ENCODE peak calls at places on chromosome 1, in seven cellular contexts. One of them, this sample, is unnamed.

GRCh38 chr1:3975903-3976630 is 76.0 kb upstream of the C1orf174 start:
- DNase-seq in fibroblast of pulmonary artery: no peak
- DNase-seq in T-helper 2 cell: no peak
- DNase-seq in neural crest cell: no peak
- DNase-seq in H54: no peak
- DNase-seq in activated naive CD8-positive, alpha-beta T cell treated with anti-CD3 and anti-CD28 coated beads, Interleukin-2, amount 50 U/mL, for 24 hours: no peak
- DNase-seq in NCI-H1694: no peak
- DNase-seq in this sample: no peak

GRCh38 chr1:27348861-27349783 is 7.3 kb downstream of the SYTL1 start:
- DNase-seq in T-helper 2 cell: no peak
- DNase-seq in neural crest cell: no peak
- DNase-seq in activated naive CD8-positive, alpha-beta T cell treated with anti-CD3 and anti-CD28 coated beads, Interleukin-2, amount 50 U/mL, for 24 hours: no peak
- DNase-seq in fibroblast of pulmonary artery: no peak
- DNase-seq in NCI-H1694: no peak
- DNase-seq in H54: peak; percentile 51
- DNase-seq in this sample: no peak

GRCh38 chr1:23483327-23484252 is at the start of gene ASAP3:
- DNase-seq in T-helper 2 cell: no peak
- DNase-seq in NCI-H1694: no peak
- DNase-seq in activated naive CD8-positive, alpha-beta T cell treated with anti-CD3 and anti-CD28 coated beads, Interleukin-2, amount 50 U/mL, for 24 hours: peak; percentile 3
- DNase-seq in neural crest cell: peak; percentile 23
- DNase-seq in H54: no peak
- DNase-seq in fibroblast of pulmonary artery: peak; percentile 63
- DNase-seq in this sample: peak; percentile 35

GRCh38 chr1:95023399-95024050 is 49.2 kb downstream of the ALG14 start:
- DNase-seq in activated naive CD8-positive, alpha-beta T cell treated with anti-CD3 and anti-CD28 coated beads, Interleukin-2, amount 50 U/mL, for 24 hours: no peak
- DNase-seq in neural crest cell: no peak
- DNase-seq in NCI-H1694: no peak
- DNase-seq in T-helper 2 cell: no peak
- DNase-seq in fibroblast of pulmonary artery: peak; percentile 88
- DNase-seq in H54: peak; percentile 20
- DNase-seq in this sample: peak; percentile 39

GRCh38 chr1:101996830-101997485 is at the start of gene OLFM3:
- DNase-seq in neural crest cell: peak; percentile 61
- DNase-seq in H54: no peak
- DNase-seq in activated naive CD8-positive, alpha-beta T cell treated with anti-CD3 and anti-CD28 coated beads, Interleukin-2, amount 50 U/mL, for 24 hours: peak; percentile 4
- DNase-seq in fibroblast of pulmonary artery: peak; percentile 11
- DNase-seq in T-helper 2 cell: no peak
- DNase-seq in NCI-H1694: no peak
- DNase-seq in this sample: peak; percentile 16

GRCh38 chr1:39995973-39996393 is 41.0 kb downstream of the MFSD2A start:
- DNase-seq in neural crest cell: no peak
- DNase-seq in fibroblast of pulmonary artery: no peak
- DNase-seq in NCI-H1694: no peak
- DNase-seq in activated naive CD8-positive, alpha-beta T cell treated with anti-CD3 and anti-CD28 coated beads, Interleukin-2, amount 50 U/mL, for 24 hours: no peak
- DNase-seq in H54: no peak
- DNase-seq in T-helper 2 cell: peak; percentile 48
- DNase-seq in this sample: no peak

GRCh38 chr1:156727914-156728598 is at the start of gene METTL25B:
- DNase-seq in activated naive CD8-positive, alpha-beta T cell treated with anti-CD3 and anti-CD28 coated beads, Interleukin-2, amount 50 U/mL, for 24 hours: peak; percentile 85
- DNase-seq in NCI-H1694: peak; percentile 82
- DNase-seq in T-helper 2 cell: no peak
- DNase-seq in neural crest cell: peak; percentile 68
- DNase-seq in fibroblast of pulmonary artery: peak; percentile 80
- DNase-seq in H54: peak; percentile 74
- DNase-seq in this sample: peak; percentile 89

GRCh38 chr1:109732390-109732763 is 8.5 kb downstream of the GSTM3 start:
- DNase-seq in fibroblast of pulmonary artery: no peak
- DNase-seq in T-helper 2 cell: no peak
- DNase-seq in H54: no peak
- DNase-seq in neural crest cell: no peak
- DNase-seq in activated naive CD8-positive, alpha-beta T cell treated with anti-CD3 and anti-CD28 coated beads, Interleukin-2, amount 50 U/mL, for 24 hours: no peak
- DNase-seq in NCI-H1694: no peak
- DNase-seq in this sample: no peak

GRCh38 chr1:1069711-1070676 is 4.1 kb downstream of the RNF223 start:
- DNase-seq in fibroblast of pulmonary artery: no peak
- DNase-seq in neural crest cell: no peak
- DNase-seq in T-helper 2 cell: no peak
- DNase-seq in NCI-H1694: no peak
- DNase-seq in H54: no peak
- DNase-seq in activated naive CD8-positive, alpha-beta T cell treated with anti-CD3 and anti-CD28 coated beads, Interleukin-2, amount 50 U/mL, for 24 hours: no peak
- DNase-seq in this sample: no peak